ENCODE peak calls at places on chromosomes 13 and 19, in five cellular contexts. One of them, this sample, is unnamed.

GRCh38 chr19:18202759-18203407 is 959 bp downstream of the RAB3A start:
- DNase-seq in heart right ventricle: peak; percentile 42
- DNase-seq in H9: peak; percentile 49
- DNase-seq in thoracic aorta: no peak
- DNase-seq in left ventricle myocardium inferior: no peak
- DNase-seq in this sample: peak; percentile 21

GRCh38 chr13:33284016-33284415 is 1.5 kb downstream of the STARD13 start:
- DNase-seq in thoracic aorta: no peak
- DNase-seq in left ventricle myocardium inferior: no peak
- DNase-seq in heart right ventricle: no peak
- DNase-seq in H9: no peak
- DNase-seq in this sample: no peak

GRCh38 chr19:9709305-9709704 is 34.4 kb upstream of the ZNF562 start:
- DNase-seq in H9: no peak
- DNase-seq in heart right ventricle: no peak
- DNase-seq in thoracic aorta: no peak
- DNase-seq in left ventricle myocardium inferior: no peak
- DNase-seq in this sample: no peak

GRCh38 chr13:38713046-38713445 is 26.2 kb downstream of the FREM2 start:
- DNase-seq in heart right ventricle: no peak
- DNase-seq in thoracic aorta: no peak
- DNase-seq in left ventricle myocardium inferior: no peak
- DNase-seq in H9: no peak
- DNase-seq in this sample: no peak

GRCh38 chr19:50838239-50838638 is 4.9 kb upstream of the KLK15 start:
- DNase-seq in thoracic aorta: no peak
- DNase-seq in H9: no peak
- DNase-seq in left ventricle myocardium inferior: no peak
- DNase-seq in heart right ventricle: no peak
- DNase-seq in this sample: no peak

GRCh38 chr13:110648155-110648819 is 32.9 kb downstream of the NAXD start:
- DNase-seq in thoracic aorta: no peak
- DNase-seq in left ventricle myocardium inferior: no peak
- DNase-seq in heart right ventricle: no peak
- DNase-seq in H9: no peak
- DNase-seq in this sample: no peak

GRCh38 chr19:21439372-21439771 is 42.4 kb downstream of the ZNF493 start:
- DNase-seq in left ventricle myocardium inferior: no peak
- DNase-seq in H9: no peak
- DNase-seq in heart right ventricle: no peak
- DNase-seq in thoracic aorta: no peak
- DNase-seq in this sample: no peak

GRCh38 chr13:75704942-75705320 is 68.8 kb downstream of the LMO7 start:
- DNase-seq in thoracic aorta: no peak
- DNase-seq in left ventricle myocardium inferior: no peak
- DNase-seq in heart right ventricle: no peak
- DNase-seq in H9: peak; percentile 34
- DNase-seq in this sample: no peak

GRCh38 chr19:1068111-1069001 is 1.4 kb downstream of the ARHGAP45 start:
- DNase-seq in left ventricle myocardium inferior: peak; percentile 52
- DNase-seq in thoracic aorta: no peak
- DNase-seq in H9: no peak
- DNase-seq in heart right ventricle: peak; percentile 61
- DNase-seq in this sample: peak; percentile 78

GRCh38 chr13:97067342-97067895 is 73.1 kb upstream of the OXGR1 start:
- DNase-seq in H9: no peak
- DNase-seq in heart right ventricle: no peak
- DNase-seq in left ventricle myocardium inferior: no peak
- DNase-seq in thoracic aorta: no peak
- DNase-seq in this sample: no peak

GRCh38 chr13:33799950-33800592 is 17.9 kb upstream of the RFC3 start:
- DNase-seq in left ventricle myocardium inferior: no peak
- DNase-seq in heart right ventricle: no peak
- DNase-seq in H9: no peak
- DNase-seq in thoracic aorta: no peak
- DNase-seq in this sample: no peak

GRCh38 chr13:89514534-89515312 is 1832.8 kb upstream of the MIR17HG start:
- DNase-seq in thoracic aorta: no peak
- DNase-seq in left ventricle myocardium inferior: no peak
- DNase-seq in H9: no peak
- DNase-seq in heart right ventricle: no peak
- DNase-seq in this sample: no peak

GRCh38 chr19:42193294-42193693 is 24.2 kb downstream of the DEDD2 start:
- DNase-seq in thoracic aorta: no peak
- DNase-seq in H9: no peak
- DNase-seq in left ventricle myocardium inferior: no peak
- DNase-seq in heart right ventricle: no peak
- DNase-seq in this sample: no peak
- H3K27ac ChIP-seq in thoracic aorta: no peak overlapping the region
- H3K27ac ChIP-seq in H9: no peak overlapping the region
- H3K27ac ChIP-seq in left ventricle myocardium inferior: no peak overlapping the region
- H3K27ac ChIP-seq in heart right ventricle: no peak overlapping the region
- H3K27ac ChIP-seq in this sample: no peak overlapping the region

DNA sequence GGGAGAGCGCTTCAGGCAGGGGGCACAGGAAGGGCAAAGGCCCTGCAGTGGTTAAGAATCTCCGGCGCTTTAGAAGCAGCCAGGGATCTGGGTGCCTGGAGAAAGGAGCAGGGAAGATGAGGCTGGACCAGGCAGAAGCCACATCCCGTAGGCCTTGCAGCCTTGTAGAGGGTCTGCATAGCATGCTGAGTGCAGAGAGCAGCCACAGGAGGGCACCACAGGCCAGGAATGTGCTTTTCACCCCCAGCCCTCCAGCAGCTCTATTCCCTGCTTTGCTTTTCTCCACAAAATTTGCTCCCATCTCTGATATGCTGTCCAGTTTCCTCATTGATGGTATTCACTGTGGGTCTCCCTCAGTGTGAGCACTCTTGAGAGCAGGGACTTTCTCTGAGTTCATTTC is 5.7 kb downstream of the WDR62 start:
- DNase-seq in thoracic aorta: no peak
- DNase-seq in heart right ventricle: peak; percentile 54
- DNase-seq in left ventricle myocardium inferior: peak; percentile 46
- DNase-seq in H9: peak; percentile 49
- DNase-seq in this sample: no peak
- TF ChIP-seq CTCF in thoracic aorta: no peak
- TF ChIP-seq CTCF in heart right ventricle: peak; percentile 61
- TF ChIP-seq CTCF in left ventricle myocardium inferior: peak; percentile 74
- TF ChIP-seq CTCF in H9: peak; percentile 66
- TF ChIP-seq CTCF in this sample: no peak

DNA sequence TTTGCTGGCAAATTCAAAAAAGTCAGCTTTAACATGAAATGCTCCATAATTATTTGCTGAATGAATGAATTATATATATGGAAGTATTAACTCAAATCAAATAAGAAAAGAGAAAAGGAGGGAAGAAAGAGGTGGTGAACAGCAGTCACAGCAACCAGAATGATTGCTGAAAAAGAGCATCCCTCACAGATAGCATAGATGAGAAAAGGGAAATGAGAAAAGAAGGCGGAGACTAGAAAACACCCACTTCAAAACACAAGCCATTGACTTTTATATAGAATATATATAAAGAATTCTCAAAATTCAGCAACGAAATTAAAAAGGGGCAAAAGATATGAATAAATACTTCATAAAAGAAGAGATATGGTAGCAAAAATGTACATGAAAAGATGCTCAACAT is 75.2 kb downstream of the CAB39L start:
- DNase-seq in thoracic aorta: no peak
- DNase-seq in left ventricle myocardium inferior: no peak
- DNase-seq in heart right ventricle: no peak
- DNase-seq in H9: no peak
- DNase-seq in this sample: no peak
- H3K27ac ChIP-seq in thoracic aorta: no peak overlapping the region
- H3K27ac ChIP-seq in left ventricle myocardium inferior: no peak overlapping the region
- H3K27ac ChIP-seq in heart right ventricle: no peak overlapping the region
- H3K27ac ChIP-seq in H9: no peak overlapping the region
- H3K27ac ChIP-seq in this sample: no peak overlapping the region

GRCh38 chr19:13952154-13953020 is at the start of gene DCAF15:
- DNase-seq in H9: peak; percentile 100
- DNase-seq in thoracic aorta: peak; percentile 97
- DNase-seq in left ventricle myocardium inferior: peak; percentile 99
- DNase-seq in heart right ventricle: peak; percentile 99
- DNase-seq in this sample: peak; percentile 99
- TF ChIP-seq CTCF in H9: no peak
- TF ChIP-seq CTCF in thoracic aorta: no peak
- TF ChIP-seq CTCF in left ventricle myocardium inferior: no peak
- TF ChIP-seq CTCF in heart right ventricle: no peak
- TF ChIP-seq CTCF in this sample: no peak

DNA sequence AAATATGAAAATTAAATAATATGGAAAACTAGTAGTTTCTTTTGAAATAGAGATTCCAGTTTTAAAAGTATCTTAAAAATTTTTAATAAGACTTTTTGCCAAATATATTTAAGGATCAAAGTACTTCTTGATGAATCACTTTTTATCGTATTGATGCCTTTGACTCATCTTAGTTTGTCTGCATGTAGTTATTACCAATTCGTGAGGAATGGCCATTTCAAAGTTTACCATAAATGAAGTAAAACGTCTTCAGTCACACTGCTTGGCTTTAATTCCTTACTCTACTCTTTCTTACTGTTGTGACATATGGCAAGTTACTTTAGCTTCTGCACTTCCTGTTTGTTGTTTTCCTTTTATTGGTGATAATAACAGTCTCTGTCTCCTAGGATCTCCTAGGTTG is 38.3 kb downstream of the NDFIP2 start:
- DNase-seq in thoracic aorta: no peak
- DNase-seq in H9: no peak
- DNase-seq in heart right ventricle: no peak
- DNase-seq in left ventricle myocardium inferior: no peak
- DNase-seq in this sample: no peak
- H3K27ac ChIP-seq in thoracic aorta: no peak overlapping the region
- H3K27ac ChIP-seq in H9: no peak overlapping the region
- H3K27ac ChIP-seq in heart right ventricle: no peak overlapping the region
- H3K27ac ChIP-seq in left ventricle myocardium inferior: no peak overlapping the region
- H3K27ac ChIP-seq in this sample: no peak overlapping the region